ENCODE peak calls at places on chromosomes 4 and X, in eight cellular contexts. M is HepG2, P is fibroblast of lung, V is IMR-90, J is endothelial cell of umbilical vein, R is hepatocyte, I is caudate nucleus, G is tibial nerve. O is an unnamed sample.

GRCh38 chr4:100728861-100729260 is 211.0 kb upstream of the EMCN start:
- DNase-seq in J (no peak), R (no peak), M (no peak), I (no peak), P (no peak), G (no peak), V (no peak), O (no peak)

GRCh38 chr4:98170035-98170434 is 26.8 kb upstream of the STPG2 start:
- DNase-seq in R (no peak), G (no peak), J (no peak), I (no peak), V (no peak), M (no peak), P (no peak), O (no peak)

GRCh38 chr4:21512351-21512750 is 436.2 kb downstream of the KCNIP4 start:
- DNase-seq in J (peak), M (no peak), P (peak), I (no peak), G (no peak), V (peak), R (peak), O (peak)

GRCh38 chr4:86442881-86443280 is 83.0 kb upstream of the MAPK10 start:
- DNase-seq in G (no peak), V (no peak), M (no peak), I (no peak), J (no peak), P (no peak), R (no peak), O (no peak)

GRCh38 chr4:149531861-149532260 is 283.8 kb downstream of the IQCM start:
- DNase-seq in V (peak), G (no peak), R (peak), M (no peak), P (peak), J (no peak), I (no peak), O (peak)

GRCh38 chrX:397575-397974 is 10.9 kb upstream of the PPP2R3B start:
- DNase-seq in G (peak), R (peak), V (peak), J (peak), I (no peak), P (peak), M (no peak), O (no peak)

GRCh38 chr4:162485486-162485885 is 321.7 kb upstream of the FSTL5 start:
- DNase-seq in R (no peak), G (no peak), V (no peak), M (no peak), I (no peak), J (no peak), P (peak), O (peak)

GRCh38 chr4:101419324-101420135 is 72.2 kb upstream of the PPP3CA start:
- DNase-seq in R (peak), V (peak), I (no peak), P (peak), M (no peak), G (no peak), J (peak), O (peak)

GRCh38 chrX:97397371-97397770 is 513.7 kb downstream of the RPA4 start:
- DNase-seq in J (no peak), M (no peak), R (no peak), V (peak), G (no peak), I (no peak), P (peak), O (no peak)

GRCh38 chr4:478373-478772 is 20.6 kb downstream of the ZNF721 start:
- DNase-seq in I (no peak), M (no peak), R (no peak), P (peak), J (peak), G (no peak), V (peak), O (no peak)

GRCh38 chrX:46967547-46967946 is 55.3 kb downstream of the JADE3 start:
- DNase-seq in I (no peak), P (no peak), V (no peak), M (no peak), R (no peak), G (no peak), J (no peak), O (no peak)

DNA sequence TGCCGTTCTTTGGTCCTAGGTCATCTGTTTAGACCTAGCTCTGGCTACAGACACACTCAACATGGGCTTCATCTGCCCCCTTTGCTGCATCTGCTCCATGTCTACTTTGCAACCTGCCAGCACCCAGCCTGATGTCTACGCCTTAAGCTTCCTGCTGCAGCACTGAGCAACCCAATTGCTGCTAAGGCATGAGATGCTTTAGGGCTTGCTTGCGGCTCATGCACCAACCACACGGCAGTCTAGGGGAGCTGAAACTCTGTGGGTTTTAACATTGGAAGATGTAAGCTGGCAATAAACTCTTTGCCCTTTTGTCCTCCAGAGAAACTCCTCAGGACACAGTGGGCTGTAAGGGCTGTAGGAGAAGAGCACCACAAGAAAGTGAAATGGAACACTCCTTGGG is 11.7 kb upstream of the CLNK start:
- DNase-seq in P (no peak), V (no peak), I (no peak), G (no peak), J (no peak), R (no peak), M (no peak), O (no peak)
- H3K27ac ChIP-seq in P (no peak), V (no peak), I (no peak), G (no peak), J (no peak), R (no peak), M (no peak), O (no peak)

GRCh38 chrX:74540635-74541249 is 73.7 kb downstream of the RLIM start:
- DNase-seq in J (no peak), G (no peak), V (no peak), I (no peak), R (no peak), M (no peak), P (no peak), O (no peak)

GRCh38 chrX:74546984-74547383 is 67.4 kb downstream of the RLIM start:
- DNase-seq in J (no peak), P (no peak), M (no peak), G (no peak), V (no peak), I (no peak), R (no peak), O (no peak)

GRCh38 chrX:74550295-74550802 is 64.1 kb downstream of the RLIM start:
- DNase-seq in G (peak), P (peak), V (peak), J (peak), M (peak), R (peak), I (peak), O (peak)

GRCh38 chrX:74545880-74546279 is 68.5 kb downstream of the RLIM start:
- DNase-seq in V (no peak), R (no peak), M (no peak), J (no peak), G (no peak), P (no peak), I (no peak), O (no peak)
- H3K27ac ChIP-seq in V (no peak), R (no peak), M (no peak), J (no peak), G (no peak), P (no peak), I (no peak), O (no peak)

GRCh38 chr4:26826721-26827120 is 33.9 kb upstream of the STIM2 start:
- DNase-seq in J (peak), M (no peak), G (no peak), I (no peak), P (no peak), V (peak), R (no peak), O (peak)
- H3K27ac ChIP-seq in J (no peak), M (no peak), G (peak), I (no peak), P (no peak), V (no peak), R (no peak), O (peak)

GRCh38 chr4:20386001-20386740 is 134.5 kb downstream of the SLIT2 start:
- DNase-seq in G (no peak), R (no peak), J (no peak), M (no peak), V (no peak), I (no peak), P (no peak), O (no peak)
- H3K27ac ChIP-seq in G (peak), R (no peak), J (no peak), M (no peak), V (no peak), I (no peak), P (no peak), O (no peak)

GRCh38 chr4:6008766-6009385 is 9.4 kb downstream of the C4orf50 start:
- DNase-seq in V (no peak), P (no peak), I (no peak), G (no peak), M (no peak), J (no peak), R (no peak), O (no peak)
- H3K27ac ChIP-seq in V (no peak), P (no peak), I (no peak), G (no peak), M (no peak), J (no peak), R (no peak), O (no peak)

DNA sequence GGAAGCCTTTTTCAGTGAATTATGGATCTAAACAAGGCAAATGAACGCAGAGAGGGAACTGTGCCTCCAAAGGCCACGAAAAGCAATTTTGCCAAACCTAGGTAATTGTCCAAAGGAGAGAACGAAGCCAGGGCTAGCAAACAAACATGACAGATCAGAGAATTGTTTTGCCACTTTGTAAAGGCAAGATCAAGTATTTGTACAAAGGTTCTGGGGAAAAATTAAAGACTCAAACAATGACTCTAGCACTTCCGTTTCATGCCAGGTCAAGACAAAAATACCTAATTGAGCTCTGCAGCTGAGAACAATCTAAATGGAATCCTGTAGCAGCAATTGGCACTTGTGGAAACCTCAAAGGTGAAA is 8.5 kb downstream of the RBM47 start:
- DNase-seq in P (no peak), J (no peak), V (no peak), G (no peak), R (no peak), M (no peak), I (no peak), O (no peak)
- H3K27ac ChIP-seq in P (no peak), J (no peak), V (no peak), G (peak), R (peak), M (no peak), I (no peak), O (no peak)

GRCh38 chr4:78704981-78705757 is 71.0 kb upstream of the BMP2K start:
- DNase-seq in M (peak), R (peak), V (peak), J (no peak), I (no peak), P (peak), G (no peak), O (peak)
- H3K27ac ChIP-seq in M (no peak), R (peak), V (no peak), J (no peak), I (peak), P (no peak), G (peak), O (no peak)

GRCh38 chr4:94448815-94449375 is 2.8 kb upstream of the PDLIM5 start:
- DNase-seq in R (no peak), G (no peak), P (no peak), J (no peak), V (no peak), I (no peak), M (no peak), O (peak)
- H3K27ac ChIP-seq in R (peak), G (no peak), P (no peak), J (no peak), V (no peak), I (no peak), M (no peak), O (peak)

O was measured in A673.